ENCODE peak calls at places on chromosomes 2 and 18, in six cellular contexts. B, D, L, H, N and P are unnamed samples.

GRCh38 chr2:169999041-169999440 is 171.8 kb downstream of the UBR3 start:
- DNase-seq in B (no peak), D (no peak), L (peak; percentile 49), H (no peak), N (no peak), P (no peak)

GRCh38 chr2:19649785-19650380 is 251.9 kb downstream of the TTC32 start:
- DNase-seq in B (no peak), D (peak; percentile 98), L (peak; percentile 98), H (no peak), N (no peak), P (no peak)

GRCh38 chr2:173891315-173892037 is 73.7 kb downstream of the SP3 start:
- DNase-seq in B (no peak), D (no peak), L (no peak), H (no peak), N (no peak), P (no peak)

GRCh38 chr2:70094978-70095832 is 7.9 kb downstream of the PCBP1 start:
- DNase-seq in B (no peak), D (no peak), L (peak; percentile 41), H (peak; percentile 66), N (no peak), P (peak; percentile 84)

GRCh38 chr2:199744676-199745075 is 106.3 kb downstream of the FTCDNL1 start:
- DNase-seq in B (no peak), D (no peak), L (no peak), H (no peak), N (no peak), P (no peak)

GRCh38 chr2:224369028-224369632 is 32.8 kb downstream of the FAM124B start:
- DNase-seq in B (peak; percentile 89), D (peak; percentile 30), L (peak; percentile 54), H (no peak), N (peak; percentile 53), P (no peak)

GRCh38 chr2:43212931-43213330 is 13.5 kb downstream of the ZFP36L2 start:
- DNase-seq in B (no peak), D (no peak), L (no peak), H (no peak), N (no peak), P (peak; percentile 92)

GRCh38 chr18:58502628-58503027 is 126.3 kb downstream of the ALPK2 start:
- DNase-seq in B (no peak), D (no peak), L (no peak), H (no peak), N (no peak), P (no peak)

GRCh38 chr2:158120102-158120501 is 18.4 kb downstream of the UPP2 start:
- DNase-seq in B (no peak), D (no peak), L (no peak), H (no peak), N (no peak), P (no peak)

GRCh38 chr2:112000399-112001135 is 54.5 kb upstream of the TMEM87B start:
- DNase-seq in B (no peak), D (no peak), L (no peak), H (no peak), N (no peak), P (no peak)

GRCh38 chr2:18566145-18566544 is 5.7 kb upstream of the RDH14 start:
- DNase-seq in B (no peak), D (no peak), L (peak; percentile 6), H (no peak), N (no peak), P (no peak)

GRCh38 chr18:51135795-51136194 is 61.7 kb downstream of the MEX3C start:
- DNase-seq in B (peak; percentile 75), D (no peak), L (no peak), H (no peak), N (peak; percentile 70), P (no peak)

GRCh38 chr2:26001743-26002341 is 19.5 kb upstream of the KIF3C start:
- DNase-seq in B (no peak), D (no peak), L (peak; percentile 43), H (no peak), N (no peak), P (no peak)

GRCh38 chr2:44692821-44693220 is 248.7 kb upstream of the SIX3 start:
- DNase-seq in B (no peak), D (peak; percentile 21), L (no peak), H (no peak), N (no peak), P (no peak)

GRCh38 chr2:162607915-162608314 is 230.7 kb downstream of the KCNH7 start:
- DNase-seq in B (no peak), D (no peak), L (no peak), H (no peak), N (no peak), P (no peak)

GRCh38 chr2:242088471-242089212 is 219.1 kb downstream of the RTP5 start:
- DNase-seq in B (peak; percentile 93), D (peak; percentile 74), L (peak; percentile 76), H (peak; percentile 91), N (peak; percentile 97), P (peak; percentile 85)

GRCh38 chr2:96730212-96730611 is 9.7 kb downstream of the LMAN2L start:
- DNase-seq in B (no peak), D (peak; percentile 43), L (peak; percentile 27), H (no peak), N (no peak), P (no peak)

GRCh38 chr2:68039317-68039716 is 23.5 kb downstream of the C1D start:
- DNase-seq in B (no peak), D (no peak), L (no peak), H (no peak), N (no peak), P (no peak)

GRCh38 chr2:33069894-33070651 is 123.3 kb downstream of the LTBP1 start:
- DNase-seq in B (no peak), D (peak; percentile 90), L (peak; percentile 99), H (no peak), N (no peak), P (no peak)

GRCh38 chr2:163715199-163715598 is 20.6 kb downstream of the FIGN start:
- DNase-seq in B (peak; percentile 19), D (no peak), L (no peak), H (no peak), N (no peak), P (no peak)

GRCh38 chr2:44528595-44528994 is 166.8 kb downstream of the CAMKMT start:
- DNase-seq in B (no peak), D (peak; percentile 10), L (peak; percentile 85), H (no peak), N (no peak), P (no peak)

GRCh38 chr2:43348904-43349725 is 122.7 kb upstream of the ZFP36L2 start:
- DNase-seq in B (no peak), D (no peak), L (no peak), H (no peak), N (no peak), P (no peak)

GRCh38 chr18:43866696-43867095 is 589.4 kb upstream of the SYT4 start:
- DNase-seq in B (no peak), D (no peak), L (no peak), H (no peak), N (no peak), P (no peak)

DNA sequence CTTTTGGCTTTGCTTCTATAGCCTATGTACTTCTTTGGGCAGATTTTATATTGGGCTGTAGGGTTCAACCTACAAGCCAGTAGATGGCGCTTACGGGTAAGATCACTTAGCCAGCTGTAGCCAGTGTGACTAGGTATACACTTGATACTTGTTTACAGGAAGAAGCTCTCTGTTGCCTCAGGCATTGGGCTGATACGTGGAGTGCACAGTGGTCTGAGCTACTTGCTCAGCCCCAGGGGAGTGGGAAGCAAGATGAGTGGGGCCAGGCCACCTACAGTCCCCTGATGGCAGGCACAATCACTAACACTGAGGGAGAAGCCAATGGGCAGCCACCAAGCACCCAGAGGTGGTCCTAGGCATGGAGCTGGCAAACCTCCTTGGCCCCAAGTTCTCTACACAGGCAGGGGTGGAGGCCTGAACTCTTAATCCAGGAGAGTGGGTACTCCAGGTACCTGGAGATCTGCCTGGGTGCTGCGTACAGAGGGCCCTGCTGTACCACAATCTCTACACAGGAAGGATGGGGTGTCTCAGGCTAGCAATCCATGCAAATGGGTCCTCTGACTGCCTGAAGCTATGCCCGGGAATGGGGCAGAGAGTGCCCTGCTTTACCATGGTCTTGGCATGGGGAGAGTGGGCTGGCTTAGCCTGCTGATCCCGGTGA is 122.2 kb downstream of the NCOA1 start:
- DNase-seq in B (peak; percentile 89), D (no peak), L (peak; percentile 46), H (peak; percentile 34), N (peak; percentile 82), P (no peak)
- TF ChIP-seq CTCF in B (peak; percentile 86), D (no peak), L (peak; percentile 48), H (peak; percentile 77), N (peak; percentile 86), P (peak; percentile 14)

DNA sequence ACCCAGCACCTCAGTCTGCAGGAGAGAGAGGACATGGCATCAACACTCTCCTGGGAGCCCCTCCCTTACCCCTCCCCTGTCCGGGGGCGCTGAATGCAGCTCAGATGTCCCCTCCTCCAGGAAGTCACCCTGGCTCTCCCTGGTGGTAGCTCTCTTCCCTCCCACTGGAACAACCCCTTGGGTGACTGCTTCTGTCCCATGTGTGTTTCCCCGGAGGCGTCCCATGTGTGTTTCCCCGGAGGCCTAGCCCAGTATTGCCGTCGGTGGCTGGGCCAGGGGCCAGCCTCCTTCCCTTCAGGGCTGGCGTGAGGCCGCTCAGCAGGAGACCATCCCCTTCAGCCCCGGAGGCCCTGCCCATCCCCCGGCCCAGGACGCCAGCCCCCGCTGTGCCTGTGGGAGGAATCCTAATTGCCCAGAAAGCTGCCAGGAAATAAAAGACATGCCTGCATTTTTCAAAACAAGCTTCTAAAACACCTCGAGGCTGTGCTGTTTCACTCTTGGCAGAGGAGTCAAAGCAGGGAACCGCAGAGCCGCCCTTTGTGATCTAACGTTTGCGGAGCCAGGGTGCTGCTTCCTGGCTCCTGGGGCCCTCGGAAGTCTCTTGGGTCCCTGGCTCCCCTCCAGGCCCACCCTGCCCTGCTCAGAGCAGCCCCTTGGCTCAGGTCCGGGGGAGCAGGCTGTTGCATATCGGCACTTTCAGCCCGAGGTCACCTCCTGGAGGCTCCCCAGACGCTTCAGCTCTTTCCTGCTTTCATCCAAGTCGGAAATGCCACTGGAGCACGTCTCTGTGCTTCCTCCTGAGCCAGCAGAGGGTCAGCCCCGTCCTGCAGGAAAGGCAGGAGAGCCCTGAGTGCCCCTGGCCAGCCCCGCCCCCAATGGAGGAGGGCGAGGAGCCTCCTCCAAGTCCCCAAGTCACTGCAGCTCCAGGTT is 11.4 kb downstream of the SNED1 start:
- DNase-seq in B (peak; percentile 74), D (peak; percentile 33), L (peak; percentile 96), H (no peak), N (peak; percentile 91), P (no peak)
- TF ChIP-seq CTCF in B (peak; percentile 14), D (no peak), L (peak; percentile 11), H (no peak), N (peak; percentile 36), P (no peak)

GRCh38 chr2:48420512-48421197 is 109.3 kb upstream of the STON1 start:
- DNase-seq in B (peak; percentile 94), D (peak; percentile 88), L (peak; percentile 86), H (peak; percentile 49), N (peak; percentile 96), P (peak; percentile 85)
- TF ChIP-seq CTCF in B (peak; percentile 99), D (peak; percentile 95), L (peak; percentile 90), H (peak; percentile 90), N (peak; percentile 99), P (peak; percentile 95)

DNA sequence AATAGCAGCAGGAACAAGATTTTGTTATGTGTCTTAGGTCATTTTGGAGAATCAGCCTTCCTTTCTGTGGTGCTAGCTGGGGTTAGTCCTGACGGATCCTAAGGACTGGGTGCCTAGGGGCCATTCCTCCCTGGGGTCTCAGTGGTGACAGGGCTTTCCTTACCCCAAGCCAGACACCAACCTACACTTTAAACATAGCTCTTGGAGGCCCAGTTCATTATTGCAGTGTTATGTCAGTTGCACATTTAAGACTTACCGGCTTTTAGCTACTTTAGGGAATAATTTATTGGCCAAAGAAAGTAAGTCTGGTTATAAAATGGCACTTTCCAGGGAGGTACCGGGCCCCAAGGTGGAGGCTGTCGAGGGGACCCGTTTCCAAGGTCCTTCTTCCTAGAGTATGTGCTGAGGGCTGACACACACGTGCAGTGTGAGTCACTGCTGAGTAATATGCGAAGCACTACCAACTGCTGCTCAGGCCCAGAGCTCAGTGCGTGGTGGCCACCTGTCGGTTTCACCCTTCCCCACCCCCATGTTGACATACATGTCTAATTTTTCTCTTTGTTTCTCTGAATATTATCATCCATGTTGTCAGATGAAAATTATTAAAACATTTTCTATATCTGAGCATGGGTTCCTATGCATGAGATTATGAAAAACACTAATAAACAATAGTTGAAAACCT is 37.0 kb upstream of the GRHL1 start:
- DNase-seq in B (no peak), D (peak; percentile 78), L (peak; percentile 81), H (peak; percentile 74), N (no peak), P (no peak)
- TF ChIP-seq CTCF in B (no peak), D (peak; percentile 54), L (peak; percentile 44), H (peak; percentile 56), N (no peak), P (no peak)